ENCODE peak calls at places on chromosomes 6 and 20, in six cellular contexts. One of them, this sample, is unnamed.

GRCh38 chr6:110198561-110198960 is 18.3 kb downstream of the CDC40 start:
- DNase-seq in K562: no peak
- DNase-seq in HepG2: no peak
- DNase-seq in GM12878: no peak
- DNase-seq in H1: no peak
- DNase-seq in NT2/D1: no peak
- DNase-seq in this sample: no peak

GRCh38 chr6:129929433-129929832 is 68.3 kb upstream of the TMEM244 start:
- DNase-seq in GM12878: no peak
- DNase-seq in NT2/D1: no peak
- DNase-seq in H1: no peak
- DNase-seq in K562: no peak
- DNase-seq in HepG2: no peak
- DNase-seq in this sample: no peak

GRCh38 chr6:139909992-139910391 is 535.5 kb upstream of the CITED2 start:
- DNase-seq in NT2/D1: no peak
- DNase-seq in GM12878: no peak
- DNase-seq in H1: no peak
- DNase-seq in HepG2: no peak
- DNase-seq in K562: no peak
- DNase-seq in this sample: no peak

GRCh38 chr6:3778701-3779573 is 27.4 kb upstream of the PXDC1 start:
- DNase-seq in GM12878: no peak
- DNase-seq in H1: no peak
- DNase-seq in HepG2: no peak
- DNase-seq in NT2/D1: no peak
- DNase-seq in K562: no peak
- DNase-seq in this sample: no peak

GRCh38 chr20:18377896-18378481 is 88.8 kb downstream of the DZANK1 start:
- DNase-seq in NT2/D1: no peak
- DNase-seq in K562: no peak
- DNase-seq in HepG2: no peak
- DNase-seq in H1: no peak
- DNase-seq in GM12878: no peak
- DNase-seq in this sample: no peak

GRCh38 chr6:66772785-66773184 is 1065.8 kb upstream of the EYS start:
- DNase-seq in NT2/D1: no peak
- DNase-seq in HepG2: no peak
- DNase-seq in K562: no peak
- DNase-seq in H1: no peak
- DNase-seq in GM12878: no peak
- DNase-seq in this sample: no peak

GRCh38 chr6:44428682-44429081 is 41.2 kb downstream of the CDC5L start:
- DNase-seq in HepG2: no peak
- DNase-seq in K562: no peak
- DNase-seq in H1: no peak
- DNase-seq in GM12878: no peak
- DNase-seq in NT2/D1: no peak
- DNase-seq in this sample: no peak

GRCh38 chr6:136604928-136605485 is 54.8 kb upstream of the MAP7 start:
- DNase-seq in H1: no peak
- DNase-seq in NT2/D1: no peak
- DNase-seq in HepG2: no peak
- DNase-seq in K562: no peak
- DNase-seq in GM12878: no peak
- DNase-seq in this sample: no peak

GRCh38 chr6:129653746-129654145 is 56.2 kb downstream of the ARHGAP18 start:
- DNase-seq in K562: no peak
- DNase-seq in H1: no peak
- DNase-seq in NT2/D1: no peak
- DNase-seq in HepG2: no peak
- DNase-seq in GM12878: no peak
- DNase-seq in this sample: no peak

GRCh38 chr6:167420177-167420576 is 95.3 kb downstream of the TTLL2 start:
- DNase-seq in GM12878: no peak
- DNase-seq in H1: no peak
- DNase-seq in K562: no peak
- DNase-seq in HepG2: no peak
- DNase-seq in NT2/D1: no peak
- DNase-seq in this sample: no peak

GRCh38 chr20:16028923-16029322 is 544.3 kb downstream of the KIF16B start:
- DNase-seq in K562: no peak
- DNase-seq in H1: no peak
- DNase-seq in HepG2: no peak
- DNase-seq in GM12878: peak
- DNase-seq in NT2/D1: no peak
- DNase-seq in this sample: no peak

GRCh38 chr6:33177552-33178446 is 14.5 kb downstream of the COL11A2 start:
- DNase-seq in K562: no peak
- DNase-seq in H1: no peak
- DNase-seq in HepG2: no peak
- DNase-seq in GM12878: no peak
- DNase-seq in NT2/D1: no peak
- DNase-seq in this sample: no peak

GRCh38 chr6:152572395-152573061 is 64.6 kb downstream of the SYNE1 start:
- DNase-seq in HepG2: no peak
- DNase-seq in K562: no peak
- DNase-seq in NT2/D1: no peak
- DNase-seq in H1: no peak
- DNase-seq in GM12878: no peak
- DNase-seq in this sample: no peak
- TF ChIP-seq ZNF274 in HepG2: no peak
- TF ChIP-seq ZNF274 in K562: no peak
- TF ChIP-seq ZNF274 in NT2/D1: no peak
- TF ChIP-seq ZNF274 in H1: no peak
- TF ChIP-seq ZNF274 in GM12878: no peak
- TF ChIP-seq ZNF274 in this sample: no peak

GRCh38 chr6:46486186-46486585 is 5.1 kb downstream of the RCAN2 start:
- DNase-seq in NT2/D1: no peak
- DNase-seq in HepG2: peak
- DNase-seq in H1: no peak
- DNase-seq in K562: no peak
- DNase-seq in GM12878: no peak
- DNase-seq in this sample: no peak

GRCh38 chr6:46490425-46491200 is 636 bp downstream of the RCAN2 start:
- DNase-seq in HepG2: no peak
- DNase-seq in H1: no peak
- DNase-seq in NT2/D1: no peak
- DNase-seq in K562: peak
- DNase-seq in GM12878: no peak
- DNase-seq in this sample: no peak

GRCh38 chr6:46491789-46492547 is 719 bp upstream of the RCAN2 start:
- DNase-seq in GM12878: no peak
- DNase-seq in H1: no peak
- DNase-seq in K562: peak
- DNase-seq in HepG2: peak
- DNase-seq in NT2/D1: no peak
- DNase-seq in this sample: peak

GRCh38 chr6:46491201-46491788 is at the start of gene RCAN2:
- DNase-seq in GM12878: no peak
- DNase-seq in K562: peak
- DNase-seq in HepG2: peak
- DNase-seq in H1: peak
- DNase-seq in NT2/D1: peak
- DNase-seq in this sample: peak
- TF ChIP-seq ZNF274 in GM12878: no peak
- TF ChIP-seq ZNF274 in K562: no peak
- TF ChIP-seq ZNF274 in HepG2: no peak
- TF ChIP-seq ZNF274 in H1: no peak
- TF ChIP-seq ZNF274 in NT2/D1: no peak
- TF ChIP-seq ZNF274 in this sample: no peak

GRCh38 chr6:127267742-127268588 is 1.3 kb downstream of the RNF146 start:
- DNase-seq in HepG2: peak
- DNase-seq in H1: no peak
- DNase-seq in K562: no peak
- DNase-seq in GM12878: no peak
- DNase-seq in NT2/D1: peak
- DNase-seq in this sample: no peak
- TF ChIP-seq ZNF274 in HepG2: no peak
- TF ChIP-seq ZNF274 in H1: no peak
- TF ChIP-seq ZNF274 in K562: no peak
- TF ChIP-seq ZNF274 in GM12878: no peak
- TF ChIP-seq ZNF274 in NT2/D1: no peak
- TF ChIP-seq ZNF274 in this sample: no peak

DNA sequence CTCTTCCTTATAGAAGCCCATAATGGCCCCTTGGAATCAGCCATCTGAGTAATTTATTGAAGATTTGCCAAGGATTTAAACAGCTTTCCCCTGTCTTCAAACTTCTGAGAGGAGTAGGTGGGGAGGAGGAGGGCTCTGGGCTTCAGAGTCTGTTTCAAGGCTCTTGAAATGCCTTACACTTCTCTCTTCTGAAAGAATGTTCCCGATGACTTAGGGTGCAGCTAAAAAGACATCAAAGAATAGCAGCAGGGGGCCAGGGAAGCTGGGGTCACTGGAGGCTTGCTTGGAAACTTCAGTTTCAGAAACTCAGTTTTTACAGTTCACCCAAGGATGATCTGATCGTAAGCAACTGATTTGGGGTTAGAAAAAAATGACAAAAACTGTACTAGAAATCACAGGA is 165.4 kb downstream of the ZDHHC14 start:
- DNase-seq in K562: no peak
- DNase-seq in GM12878: no peak
- DNase-seq in NT2/D1: no peak
- DNase-seq in H1: no peak
- DNase-seq in HepG2: no peak
- DNase-seq in this sample: no peak
- TF ChIP-seq ZNF274 in K562: no peak
- TF ChIP-seq ZNF274 in GM12878: no peak
- TF ChIP-seq ZNF274 in NT2/D1: no peak
- TF ChIP-seq ZNF274 in H1: no peak
- TF ChIP-seq ZNF274 in HepG2: no peak
- TF ChIP-seq ZNF274 in this sample: no peak

GRCh38 chr20:34410331-34410730 is 47.3 kb downstream of the ITCH start:
- DNase-seq in HepG2: no peak
- DNase-seq in K562: no peak
- DNase-seq in H1: no peak
- DNase-seq in GM12878: no peak
- DNase-seq in NT2/D1: no peak
- DNase-seq in this sample: no peak
- TF ChIP-seq ZNF274 in HepG2: no peak
- TF ChIP-seq ZNF274 in K562: no peak
- TF ChIP-seq ZNF274 in H1: no peak
- TF ChIP-seq ZNF274 in GM12878: no peak
- TF ChIP-seq ZNF274 in NT2/D1: no peak
- TF ChIP-seq ZNF274 in this sample: no peak

GRCh38 chr6:95230071-95230740 is 347.1 kb upstream of the MANEA start:
- DNase-seq in GM12878: no peak
- DNase-seq in NT2/D1: no peak
- DNase-seq in HepG2: no peak
- DNase-seq in K562: no peak
- DNase-seq in H1: no peak
- DNase-seq in this sample: no peak
- TF ChIP-seq ZNF274 in GM12878: no peak
- TF ChIP-seq ZNF274 in NT2/D1: no peak
- TF ChIP-seq ZNF274 in HepG2: no peak
- TF ChIP-seq ZNF274 in K562: no peak
- TF ChIP-seq ZNF274 in H1: no peak
- TF ChIP-seq ZNF274 in this sample: no peak

GRCh38 chr6:24500683-24501082 is 5.9 kb downstream of the ALDH5A1 start:
- DNase-seq in K562: no peak
- DNase-seq in GM12878: no peak
- DNase-seq in NT2/D1: no peak
- DNase-seq in HepG2: no peak
- DNase-seq in H1: no peak
- DNase-seq in this sample: no peak

GRCh38 chr6:24495516-24495847 is 713 bp downstream of the ALDH5A1 start:
- DNase-seq in K562: peak
- DNase-seq in GM12878: no peak
- DNase-seq in NT2/D1: peak
- DNase-seq in H1: no peak
- DNase-seq in HepG2: peak
- DNase-seq in this sample: peak

GRCh38 chr6:24493945-24494725 is 634 bp upstream of the ALDH5A1 start:
- DNase-seq in H1: no peak
- DNase-seq in NT2/D1: no peak
- DNase-seq in K562: no peak
- DNase-seq in GM12878: no peak
- DNase-seq in HepG2: no peak
- DNase-seq in this sample: no peak

GRCh38 chr6:24494726-24495515 is at the start of gene ALDH5A1:
- DNase-seq in NT2/D1: peak
- DNase-seq in GM12878: no peak
- DNase-seq in H1: peak
- DNase-seq in HepG2: peak
- DNase-seq in K562: peak
- DNase-seq in this sample: peak

DNA sequence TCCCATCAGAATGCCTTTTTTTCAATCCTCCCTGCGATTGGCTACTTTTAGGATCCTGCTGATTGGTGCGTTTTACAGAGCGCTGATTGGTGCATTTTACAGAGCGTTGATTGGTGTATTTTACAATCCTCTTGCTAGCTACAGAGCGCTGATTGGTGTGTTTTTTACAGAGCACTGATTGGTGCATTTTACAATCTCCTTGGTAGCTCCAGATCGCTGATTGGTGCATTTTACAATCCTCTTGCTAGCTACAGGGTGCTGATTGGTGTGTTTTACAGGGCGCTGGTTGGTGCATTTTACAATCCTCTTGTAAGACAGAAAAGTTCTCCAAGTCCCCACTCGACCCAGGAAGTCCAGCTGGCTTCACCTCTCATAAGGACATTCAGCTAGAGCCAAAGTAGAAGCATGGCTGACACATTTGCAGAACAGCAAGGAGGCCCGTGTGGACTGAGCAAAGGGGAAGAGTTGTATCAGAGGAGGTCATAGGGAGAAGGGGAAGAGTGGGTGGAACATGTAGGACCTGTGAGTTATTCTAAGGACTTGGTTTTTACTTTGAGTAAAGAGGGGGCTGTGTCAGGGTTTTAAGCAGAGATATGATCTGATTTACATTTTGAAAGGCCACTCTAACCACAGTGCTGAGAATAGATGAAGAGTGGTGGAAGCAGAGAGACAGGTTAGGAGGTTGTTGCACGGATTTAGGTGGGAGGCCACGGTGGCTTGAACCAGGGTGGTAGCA is 2.7 kb downstream of the ALDH5A1 start:
- DNase-seq in H1: no peak
- DNase-seq in HepG2: no peak
- DNase-seq in K562: no peak
- DNase-seq in GM12878: no peak
- DNase-seq in NT2/D1: no peak
- DNase-seq in this sample: no peak
- TF ChIP-seq ZNF274 in H1: no peak
- TF ChIP-seq ZNF274 in HepG2: no peak
- TF ChIP-seq ZNF274 in K562: no peak
- TF ChIP-seq ZNF274 in GM12878: no peak
- TF ChIP-seq ZNF274 in NT2/D1: no peak
- TF ChIP-seq ZNF274 in this sample: no peak

This sample was measured in HCT116.